ENCODE peak calls at places on chromosomes 13 and 19, in ten cellular contexts. C is SK-N-SH; A is thoracic aorta; N is psoas muscle; Q is left lung; O is heart right ventricle; X is brain microvascular endothelial cell; R is right lobe of liver; T is CD4-positive, alpha-beta T cell; I is small intestine. Z is an unnamed sample.

GRCh38 chr13:109401891-109402290 is 384.5 kb downstream of the IRS2 start:
- DNase-seq in C (no peak), A (no peak), N (no peak), Q (no peak), O (no peak), X (no peak), R (no peak), T (no peak), I (no peak), Z (no peak)

GRCh38 chr19:18291590-18292459 is 10.4 kb upstream of the JUND start:
- DNase-seq in C (peak; percentile 89), A (peak; percentile 66), N (peak; percentile 89), Q (peak; percentile 95), O (peak; percentile 87), X (peak; percentile 72), R (peak; percentile 86), T (peak; percentile 64), I (peak; percentile 86), Z (peak; percentile 65)

GRCh38 chr13:109684836-109685602 is 101.4 kb downstream of the IRS2 start:
- DNase-seq in C (no peak), A (no peak), N (no peak), Q (no peak), O (peak; percentile 30), X (peak; percentile 33), R (peak; percentile 92), T (no peak), I (peak; percentile 90), Z (no peak)

GRCh38 chr13:48334534-48335127 is 31.1 kb downstream of the RB1 start:
- DNase-seq in C (peak; percentile 15), A (no peak), N (no peak), Q (no peak), O (no peak), X (no peak), R (no peak), T (no peak), I (peak; percentile 60), Z (no peak)

GRCh38 chr13:112781287-112781686 is 91.4 kb downstream of the ATP11A start:
- DNase-seq in C (peak; percentile 47), A (no peak), N (no peak), Q (no peak), O (no peak), X (no peak), R (no peak), T (no peak), I (no peak), Z (no peak)

GRCh38 chr13:110446570-110446880 is 115.0 kb downstream of the RAB20 start:
- DNase-seq in C (no peak), A (no peak), N (no peak), Q (no peak), O (no peak), X (no peak), R (no peak), T (no peak), I (no peak), Z (no peak)

GRCh38 chr19:9791552-9792181 is 23.1 kb upstream of the ZNF846 start:
- DNase-seq in C (peak; percentile 88), A (peak; percentile 99), N (peak; percentile 95), Q (peak; percentile 97), O (peak; percentile 96), X (peak; percentile 96), R (peak; percentile 97), T (peak; percentile 94), I (peak; percentile 96), Z (peak; percentile 95)

GRCh38 chr13:34207872-34208271 is 389.9 kb downstream of the RFC3 start:
- DNase-seq in C (no peak), A (no peak), N (no peak), Q (no peak), O (no peak), X (no peak), R (no peak), T (no peak), I (no peak), Z (no peak)

GRCh38 chr13:34733720-34734119 is 208.3 kb upstream of the NBEA start:
- DNase-seq in C (no peak), A (no peak), N (no peak), Q (no peak), O (no peak), X (no peak), R (no peak), T (no peak), I (no peak), Z (no peak)

GRCh38 chr13:50081106-50081898 is 66.1 kb downstream of the KCNRG start:
- DNase-seq in C (peak; percentile 68), A (no peak), N (peak; percentile 69), Q (peak; percentile 66), O (peak; percentile 56), X (no peak), R (peak; percentile 67), T (peak; percentile 25), I (peak; percentile 31), Z (peak; percentile 45)

GRCh38 chr19:33373701-33374405 is at the start of gene CEBPG:
- DNase-seq in C (peak; percentile 88), A (no peak), N (peak; percentile 87), Q (no peak), O (peak; percentile 64), X (no peak), R (peak; percentile 65), T (peak; percentile 37), I (peak; percentile 64), Z (no peak)

GRCh38 chr19:46990998-46991676 is 28.5 kb upstream of the NPAS1 start:
- DNase-seq in C (peak; percentile 85), A (no peak), N (peak; percentile 89), Q (peak; percentile 78), O (peak; percentile 78), X (peak; percentile 69), R (peak; percentile 86), T (peak; percentile 37), I (peak; percentile 83), Z (peak; percentile 64)

GRCh38 chr13:95862401-95862800 is 185.5 kb downstream of the DNAJC3 start:
- DNase-seq in C (no peak), A (no peak), N (no peak), Q (no peak), O (no peak), X (no peak), R (no peak), T (no peak), I (no peak), Z (no peak)

GRCh38 chr13:78700121-78700910 is 41.4 kb upstream of the OBI1 start:
- DNase-seq in C (peak; percentile 19), A (no peak), N (no peak), Q (no peak), O (no peak), X (no peak), R (no peak), T (no peak), I (no peak), Z (no peak)

GRCh38 chr19:12494260-12494860 is 9.7 kb upstream of the ZNF709 start:
- DNase-seq in C (no peak), A (no peak), N (no peak), Q (no peak), O (no peak), X (no peak), R (no peak), T (no peak), I (no peak), Z (no peak)
- H3K27ac ChIP-seq in C (peak overlapping the region; percentile 72), A (peak overlapping the region; percentile 80), N (peak overlapping the region; percentile 79), Q (peak overlapping the region; percentile 70), O (no peak overlapping the region), X (no peak overlapping the region), R (no peak overlapping the region), T (no peak overlapping the region), I (no peak overlapping the region), Z (no peak overlapping the region)

GRCh38 chr13:46679369-46680180 is 117.4 kb downstream of the ESD start:
- DNase-seq in C (peak; percentile 64), A (no peak), N (no peak), Q (no peak), O (no peak), X (peak; percentile 59), R (peak; percentile 68), T (peak; percentile 6), I (peak; percentile 73), Z (no peak)
- H3K27ac ChIP-seq in C (peak overlapping the region; percentile 89), A (peak overlapping the region; percentile 67), N (peak overlapping the region; percentile 67), Q (peak overlapping the region; percentile 76), O (peak overlapping the region; percentile 80), X (peak overlapping the region; percentile 42), R (peak overlapping the region; percentile 92), T (peak overlapping the region; percentile 14), I (peak overlapping the region; percentile 98), Z (no peak overlapping the region)

GRCh38 chr13:51644649-51645048 is 60.4 kb downstream of the WDFY2 start:
- DNase-seq in C (no peak), A (no peak), N (no peak), Q (no peak), O (no peak), X (peak; percentile 48), R (no peak), T (no peak), I (no peak), Z (no peak)
- H3K27ac ChIP-seq in C (peak overlapping the region; percentile 90), A (no peak overlapping the region), N (no peak overlapping the region), Q (peak overlapping the region; percentile 21), O (peak overlapping the region; percentile 38), X (peak overlapping the region; percentile 88), R (peak overlapping the region; percentile 16), T (peak overlapping the region; percentile 54), I (peak overlapping the region; percentile 36), Z (no peak overlapping the region)

GRCh38 chr13:91661692-91662490 is 263.5 kb downstream of the GPC5 start:
- DNase-seq in C (no peak), A (no peak), N (no peak), Q (no peak), O (no peak), X (no peak), R (no peak), T (no peak), I (no peak), Z (no peak)

GRCh38 chr13:91657283-91657682 is 258.9 kb downstream of the GPC5 start:
- DNase-seq in C (no peak), A (no peak), N (no peak), Q (no peak), O (no peak), X (no peak), R (no peak), T (no peak), I (no peak), Z (no peak)

GRCh38 chr13:91664036-91664435 is 265.6 kb downstream of the GPC5 start:
- DNase-seq in C (peak; percentile 2), A (no peak), N (no peak), Q (no peak), O (no peak), X (no peak), R (no peak), T (no peak), I (peak; percentile 2), Z (no peak)

GRCh38 chr13:91655731-91656130 is 257.3 kb downstream of the GPC5 start:
- DNase-seq in C (no peak), A (no peak), N (no peak), Q (no peak), O (no peak), X (no peak), R (no peak), T (no peak), I (no peak), Z (no peak)

DNA sequence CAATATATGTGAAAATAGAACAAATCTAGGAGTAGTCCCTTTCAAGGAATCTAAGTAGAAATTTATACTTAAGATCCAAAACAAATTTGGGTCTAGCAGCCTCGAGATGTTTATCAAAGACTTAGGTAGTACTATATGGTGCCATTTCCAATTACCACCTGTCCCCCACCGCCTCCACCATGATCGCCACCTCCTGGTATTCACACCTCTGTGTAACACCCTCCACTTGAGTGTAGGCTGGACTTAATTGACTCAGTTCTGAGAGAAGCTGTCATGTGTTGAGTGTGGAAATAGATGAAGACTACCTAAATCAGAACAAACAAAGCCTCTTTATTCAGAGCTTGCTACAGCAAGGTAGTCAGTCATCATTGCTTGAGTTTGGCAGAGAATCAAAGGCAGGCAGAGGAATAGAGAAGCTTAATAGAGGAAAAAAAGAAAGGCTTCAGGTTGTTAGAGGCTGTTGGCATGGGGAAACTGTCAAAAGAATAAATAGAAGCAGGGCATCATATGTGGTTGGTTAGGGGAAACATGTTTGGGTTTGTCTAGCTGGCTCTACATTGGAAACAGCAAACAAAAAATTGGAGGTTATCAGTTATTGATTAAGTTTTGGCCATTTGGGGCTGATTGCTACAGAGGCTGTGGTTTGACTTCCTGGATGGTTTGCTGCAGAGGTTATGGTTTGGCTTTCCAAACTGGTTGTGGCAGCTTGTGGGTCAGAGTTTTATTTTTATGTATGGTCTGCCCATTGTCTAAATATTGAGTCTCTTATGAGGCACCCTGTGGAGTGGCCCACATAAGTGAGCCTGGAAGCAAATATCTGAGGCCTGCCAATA is 261.4 kb downstream of the GPC5 start:
- DNase-seq in C (no peak), A (no peak), N (no peak), Q (no peak), O (no peak), X (no peak), R (no peak), T (no peak), I (no peak), Z (no peak)
- H3K27ac ChIP-seq in C (no peak overlapping the region), A (no peak overlapping the region), N (no peak overlapping the region), Q (no peak overlapping the region), O (no peak overlapping the region), X (no peak overlapping the region), R (no peak overlapping the region), T (no peak overlapping the region), I (no peak overlapping the region), Z (no peak overlapping the region)